ENCODE peak calls at places on chromosomes 4 and X, in eight cellular contexts. One of them, this sample, is unnamed.

GRCh38 chrX:110449312-110449711 is 90.7 kb downstream of the RTL9 start:
- DNase-seq in effector memory CD4-positive, alpha-beta T cell: no peak
- DNase-seq in cardiac muscle cell: no peak
- DNase-seq in epithelial cell of prostate: no peak
- DNase-seq in stimulated activated CD8-positive, alpha-beta memory T cell treated with anti-CD3 and anti-CD28 coated beads, Interleukin-15, amount 100 ng/mL, for 24 hours: no peak
- DNase-seq in fibroblast of pulmonary artery: no peak
- DNase-seq in astrocyte of the hippocampus: no peak
- DNase-seq in stimulated activated naive B cell treated with anti-CD40 and anti-IgM and Interleukin-4, amounts not matched to agents 10 μg/mL and 1 μg/mL and 100 μg/mL, for 72 hours: no peak
- DNase-seq in this sample: no peak

GRCh38 chr4:57078685-57079521 is 31.3 kb downstream of the IGFBP7 start:
- DNase-seq in cardiac muscle cell: peak; percentile 85
- DNase-seq in fibroblast of pulmonary artery: no peak
- DNase-seq in stimulated activated naive B cell treated with anti-CD40 and anti-IgM and Interleukin-4, amounts not matched to agents 10 μg/mL and 1 μg/mL and 100 μg/mL, for 72 hours: no peak
- DNase-seq in astrocyte of the hippocampus: peak; percentile 85
- DNase-seq in stimulated activated CD8-positive, alpha-beta memory T cell treated with anti-CD3 and anti-CD28 coated beads, Interleukin-15, amount 100 ng/mL, for 24 hours: no peak
- DNase-seq in effector memory CD4-positive, alpha-beta T cell: no peak
- DNase-seq in epithelial cell of prostate: peak; percentile 66
- DNase-seq in this sample: peak; percentile 65

GRCh38 chrX:43813898-43814297 is 68.4 kb downstream of the MAOB start:
- DNase-seq in effector memory CD4-positive, alpha-beta T cell: no peak
- DNase-seq in fibroblast of pulmonary artery: peak; percentile 14
- DNase-seq in astrocyte of the hippocampus: peak; percentile 25
- DNase-seq in stimulated activated CD8-positive, alpha-beta memory T cell treated with anti-CD3 and anti-CD28 coated beads, Interleukin-15, amount 100 ng/mL, for 24 hours: no peak
- DNase-seq in epithelial cell of prostate: no peak
- DNase-seq in stimulated activated naive B cell treated with anti-CD40 and anti-IgM and Interleukin-4, amounts not matched to agents 10 μg/mL and 1 μg/mL and 100 μg/mL, for 72 hours: no peak
- DNase-seq in cardiac muscle cell: peak; percentile 30
- DNase-seq in this sample: no peak

GRCh38 chr4:166324321-166324720 is 451.3 kb downstream of the TLL1 start:
- DNase-seq in stimulated activated CD8-positive, alpha-beta memory T cell treated with anti-CD3 and anti-CD28 coated beads, Interleukin-15, amount 100 ng/mL, for 24 hours: no peak
- DNase-seq in cardiac muscle cell: peak; percentile 10
- DNase-seq in stimulated activated naive B cell treated with anti-CD40 and anti-IgM and Interleukin-4, amounts not matched to agents 10 μg/mL and 1 μg/mL and 100 μg/mL, for 72 hours: no peak
- DNase-seq in astrocyte of the hippocampus: peak; percentile 7
- DNase-seq in effector memory CD4-positive, alpha-beta T cell: no peak
- DNase-seq in epithelial cell of prostate: no peak
- DNase-seq in fibroblast of pulmonary artery: peak; percentile 38
- DNase-seq in this sample: peak; percentile 10

GRCh38 chrX:4110964-4111363 is 397.5 kb upstream of the PRKX start:
- DNase-seq in epithelial cell of prostate: no peak
- DNase-seq in cardiac muscle cell: no peak
- DNase-seq in fibroblast of pulmonary artery: no peak
- DNase-seq in stimulated activated CD8-positive, alpha-beta memory T cell treated with anti-CD3 and anti-CD28 coated beads, Interleukin-15, amount 100 ng/mL, for 24 hours: no peak
- DNase-seq in effector memory CD4-positive, alpha-beta T cell: no peak
- DNase-seq in stimulated activated naive B cell treated with anti-CD40 and anti-IgM and Interleukin-4, amounts not matched to agents 10 μg/mL and 1 μg/mL and 100 μg/mL, for 72 hours: no peak
- DNase-seq in astrocyte of the hippocampus: no peak
- DNase-seq in this sample: no peak

GRCh38 chr4:4969298-4969697 is 50.0 kb downstream of the CYTL1 start:
- DNase-seq in effector memory CD4-positive, alpha-beta T cell: no peak
- DNase-seq in epithelial cell of prostate: peak; percentile 3
- DNase-seq in astrocyte of the hippocampus: no peak
- DNase-seq in stimulated activated CD8-positive, alpha-beta memory T cell treated with anti-CD3 and anti-CD28 coated beads, Interleukin-15, amount 100 ng/mL, for 24 hours: no peak
- DNase-seq in cardiac muscle cell: no peak
- DNase-seq in fibroblast of pulmonary artery: no peak
- DNase-seq in stimulated activated naive B cell treated with anti-CD40 and anti-IgM and Interleukin-4, amounts not matched to agents 10 μg/mL and 1 μg/mL and 100 μg/mL, for 72 hours: no peak
- DNase-seq in this sample: no peak

GRCh38 chr4:82799006-82799881 is 648 bp upstream of the SCD5 start:
- DNase-seq in cardiac muscle cell: no peak
- DNase-seq in stimulated activated CD8-positive, alpha-beta memory T cell treated with anti-CD3 and anti-CD28 coated beads, Interleukin-15, amount 100 ng/mL, for 24 hours: no peak
- DNase-seq in astrocyte of the hippocampus: peak; percentile 50
- DNase-seq in epithelial cell of prostate: no peak
- DNase-seq in stimulated activated naive B cell treated with anti-CD40 and anti-IgM and Interleukin-4, amounts not matched to agents 10 μg/mL and 1 μg/mL and 100 μg/mL, for 72 hours: no peak
- DNase-seq in fibroblast of pulmonary artery: no peak
- DNase-seq in effector memory CD4-positive, alpha-beta T cell: no peak
- DNase-seq in this sample: no peak

GRCh38 chr4:140300271-140300970 is 73.0 kb upstream of the SCOC start:
- DNase-seq in stimulated activated naive B cell treated with anti-CD40 and anti-IgM and Interleukin-4, amounts not matched to agents 10 μg/mL and 1 μg/mL and 100 μg/mL, for 72 hours: no peak
- DNase-seq in fibroblast of pulmonary artery: peak; percentile 68
- DNase-seq in epithelial cell of prostate: peak; percentile 73
- DNase-seq in stimulated activated CD8-positive, alpha-beta memory T cell treated with anti-CD3 and anti-CD28 coated beads, Interleukin-15, amount 100 ng/mL, for 24 hours: no peak
- DNase-seq in astrocyte of the hippocampus: peak; percentile 59
- DNase-seq in effector memory CD4-positive, alpha-beta T cell: no peak
- DNase-seq in cardiac muscle cell: no peak
- DNase-seq in this sample: no peak

GRCh38 chrX:10016516-10017132 is 49.5 kb downstream of the CLDN34 start:
- DNase-seq in stimulated activated CD8-positive, alpha-beta memory T cell treated with anti-CD3 and anti-CD28 coated beads, Interleukin-15, amount 100 ng/mL, for 24 hours: no peak
- DNase-seq in effector memory CD4-positive, alpha-beta T cell: no peak
- DNase-seq in cardiac muscle cell: peak; percentile 22
- DNase-seq in stimulated activated naive B cell treated with anti-CD40 and anti-IgM and Interleukin-4, amounts not matched to agents 10 μg/mL and 1 μg/mL and 100 μg/mL, for 72 hours: no peak
- DNase-seq in astrocyte of the hippocampus: no peak
- DNase-seq in epithelial cell of prostate: no peak
- DNase-seq in fibroblast of pulmonary artery: no peak
- DNase-seq in this sample: no peak